ENCODE peak calls at places on chromosomes 5 and 9, in eight cellular contexts. C is effector memory CD4-positive, alpha-beta T cell; I is fibroblast of pulmonary artery; N is CD8-positive, alpha-beta memory T cell; R is LoVo; Q is stimulated activated CD4-positive, alpha-beta T cell treated with anti-CD3 and anti-CD28 coated beads, Interleukin-2, amount 100 ng/mL, for 24 hours; F is pons; H is activated T-cell treated with anti-CD3 and anti-CD28 coated beads for 1 hour. L is an unnamed sample.

GRCh38 chr9:38142201-38142600 is 73.2 kb upstream of the SHB start:
- DNase-seq in Q (no peak), R (no peak), I (no peak), H (no peak), F (no peak), C (no peak), N (no peak), L (no peak)

GRCh38 chr5:125484272-125485002 is 738.0 kb upstream of the ZNF608 start:
- DNase-seq in C (no peak), N (no peak), Q (no peak), H (no peak), F (peak), R (peak), I (peak), L (peak)

GRCh38 chr5:93635991-93636390 is 53.0 kb downstream of the NR2F1 start:
- DNase-seq in I (no peak), R (no peak), N (no peak), F (no peak), H (no peak), C (no peak), Q (no peak), L (no peak)

GRCh38 chr9:38362912-38363588 is 29.5 kb upstream of the ALDH1B1 start:
- DNase-seq in H (no peak), Q (peak), I (peak), C (no peak), N (no peak), F (peak), R (peak), L (peak)

GRCh38 chr9:5488616-5489015 is 21.7 kb upstream of the PDCD1LG2 start:
- DNase-seq in F (no peak), R (no peak), Q (no peak), I (peak), H (no peak), C (no peak), N (no peak), L (no peak)

GRCh38 chr5:109748545-109748944 is 58.8 kb downstream of the MAN2A1 start:
- DNase-seq in H (no peak), R (no peak), C (no peak), F (no peak), N (no peak), Q (no peak), I (no peak), L (no peak)

GRCh38 chr5:151126199-151126645 is 31.4 kb downstream of the ANXA6 start:
- DNase-seq in I (peak), N (peak), Q (peak), F (peak), R (peak), C (peak), H (peak), L (peak)

GRCh38 chr5:116438979-116439554 is 135.6 kb downstream of the SEMA6A start:
- DNase-seq in Q (no peak), I (no peak), C (no peak), R (no peak), F (no peak), H (no peak), N (no peak), L (no peak)

GRCh38 chr5:116216246-116216645 is 131.4 kb downstream of the COMMD10 start:
- DNase-seq in R (no peak), I (peak), C (no peak), H (no peak), F (no peak), Q (no peak), N (no peak), L (no peak)

GRCh38 chr9:79155308-79155707 is 416.5 kb upstream of the TLE4 start:
- DNase-seq in H (no peak), I (no peak), N (no peak), Q (no peak), C (no peak), R (no peak), F (no peak), L (no peak)

GRCh38 chr9:94892675-94893074 is 166.2 kb downstream of the AOPEP start:
- DNase-seq in F (no peak), C (no peak), I (no peak), N (no peak), H (no peak), Q (no peak), R (no peak), L (no peak)

GRCh38 chr5:86465052-86465838 is 152.5 kb upstream of the COX7C start:
- DNase-seq in I (no peak), R (no peak), F (no peak), Q (no peak), H (no peak), N (no peak), C (no peak), L (no peak)

GRCh38 chr5:109953821-109954220 is 264.1 kb downstream of the MAN2A1 start:
- DNase-seq in I (no peak), F (no peak), Q (no peak), R (no peak), N (no peak), H (no peak), C (no peak), L (no peak)

GRCh38 chr9:89668216-89668867 is 63.5 kb downstream of the GADD45G start:
- DNase-seq in C (no peak), N (peak), H (no peak), Q (no peak), F (no peak), I (no peak), R (no peak), L (no peak)

GRCh38 chr9:127566351-127567001 is 45.6 kb upstream of the STXBP1 start:
- DNase-seq in I (no peak), N (no peak), R (peak), F (no peak), Q (no peak), H (no peak), C (no peak), L (no peak)

GRCh38 chr5:1406681-1407640 is 38.3 kb downstream of the SLC6A3 start:
- DNase-seq in Q (no peak), H (no peak), I (no peak), C (no peak), N (peak), F (no peak), R (no peak), L (no peak)

GRCh38 chr5:146283344-146283761 is 55.3 kb upstream of the POU4F3 start:
- DNase-seq in N (no peak), Q (no peak), I (peak), R (peak), F (no peak), H (no peak), C (no peak), L (no peak)

GRCh38 chr5:177553671-177554429 is 513 bp downstream of the FAM193B start:
- DNase-seq in F (no peak), H (peak), C (no peak), R (no peak), N (peak), I (no peak), Q (peak), L (peak)

GRCh38 chr5:157167219-157167621 is 1.2 kb upstream of the GARIN3 start:
- DNase-seq in F (no peak), R (peak), Q (no peak), C (no peak), N (no peak), H (no peak), I (no peak), L (no peak)

GRCh38 chr9:130243015-130243881 is 22.3 kb upstream of the HMCN2 start:
- DNase-seq in H (peak), R (peak), Q (peak), I (peak), C (peak), N (peak), F (peak), L (peak)

GRCh38 chr5:40570408-40571129 is 109.1 kb upstream of the PTGER4 start:
- DNase-seq in C (no peak), N (no peak), I (peak), R (no peak), F (no peak), H (no peak), Q (no peak), L (no peak)

GRCh38 chr5:81268797-81269196 is 32.6 kb upstream of the ZCCHC9 start:
- DNase-seq in R (peak), N (no peak), Q (no peak), F (no peak), H (no peak), C (no peak), I (peak), L (no peak)

GRCh38 chr9:7089391-7089790 is 331.6 kb downstream of the KDM4C start:
- DNase-seq in Q (no peak), F (no peak), H (no peak), C (no peak), R (no peak), N (no peak), I (no peak), L (no peak)

GRCh38 chr5:95935553-95936100 is 26.0 kb downstream of the ELL2 start:
- DNase-seq in C (no peak), N (no peak), I (no peak), F (no peak), R (no peak), Q (no peak), H (no peak), L (no peak)

GRCh38 chr9:94156549-94157407 is 72.5 kb downstream of the PTPDC1 start:
- DNase-seq in N (no peak), I (peak), C (no peak), R (peak), F (peak), Q (no peak), H (no peak), L (peak)

GRCh38 chr5:58496488-58496887 is 5.3 kb downstream of the GAPT start:
- DNase-seq in F (no peak), H (no peak), R (no peak), Q (no peak), C (no peak), I (no peak), N (no peak), L (no peak)

GRCh38 chr9:37293664-37294524 is 128.6 kb upstream of the GRHPR start:
- DNase-seq in I (peak), R (no peak), H (no peak), Q (no peak), N (no peak), C (no peak), F (no peak), L (no peak)

GRCh38 chr9:80605793-80606192 is 1034.0 kb downstream of the TLE4 start:
- DNase-seq in Q (no peak), F (no peak), R (no peak), I (no peak), H (no peak), C (no peak), N (no peak), L (no peak)

GRCh38 chr9:134065720-134066419 is 2.0 kb downstream of the BRD3 start:
- DNase-seq in H (peak), N (peak), C (no peak), I (peak), F (peak), Q (peak), R (peak), L (peak)

GRCh38 chr5:1088031-1088430 is 23.8 kb downstream of the SLC12A7 start:
- DNase-seq in H (no peak), F (no peak), I (no peak), R (no peak), N (no peak), C (no peak), Q (no peak), L (no peak)

GRCh38 chr5:132011561-132012384 is at the start of gene ACSL6:
- DNase-seq in R (peak), N (peak), I (no peak), F (no peak), H (no peak), Q (peak), C (peak), L (peak)

GRCh38 chr9:106218854-106219253 is 524.5 kb downstream of the TMEM38B start:
- DNase-seq in H (no peak), F (no peak), I (no peak), R (no peak), Q (no peak), C (no peak), N (no peak), L (no peak)

GRCh38 chr9:32866292-32866691 is 83.0 kb downstream of the TMEM215 start:
- DNase-seq in H (no peak), Q (no peak), I (no peak), C (no peak), R (no peak), N (no peak), F (no peak), L (no peak)

GRCh38 chr5:112907166-112907611 is 14.8 kb downstream of the REEP5 start:
- DNase-seq in C (no peak), F (no peak), R (no peak), N (no peak), Q (no peak), H (no peak), I (no peak), L (peak)

L was measured in G401.